ENCODE peak calls at places on chromosomes 6 and 20, in nine cellular contexts. Q is cardiac muscle cell; U is tibial artery; J is body of pancreas; R is A549; W is small intestine; N is HAP-1; L is HCT116; A is effector memory CD4-positive, alpha-beta T cell. M is an unnamed sample.
A peak's percentile ranks its signal among the peaks of the same experiment; 100 is the strongest.

GRCh38 chr6:41732601-41733348 is 2.6 kb downstream of the TFEB start:
- DNase-seq in Q (no peak), U (no peak), J (peak; percentile 36), R (no peak), W (peak; percentile 18), N (no peak), L (no peak), A (peak; percentile 52), M (peak; percentile 49)

GRCh38 chr20:1005452-1006027 is 3.4 kb upstream of the RSPO4 start:
- DNase-seq in Q (peak; percentile 36), U (no peak), J (peak; percentile 28), R (peak; percentile 59), W (peak; percentile 83), N (peak; percentile 26), L (peak; percentile 63), A (no peak), M (no peak)

GRCh38 chr6:109381007-109381746 is 1.1 kb downstream of the CD164 start:
- DNase-seq in Q (no peak), U (no peak), J (no peak), R (no peak), W (peak; percentile 64), N (peak; percentile 12), L (no peak), A (no peak), M (no peak)

GRCh38 chr20:62219992-62220665 is at the start of gene HRH3:
- DNase-seq in Q (peak; percentile 40), U (no peak), J (peak; percentile 48), R (no peak), W (peak; percentile 27), N (peak; percentile 26), L (no peak), A (peak; percentile 29), M (peak; percentile 43)

GRCh38 chr6:95576621-95577316 is 566 bp upstream of the MANEA start:
- DNase-seq in Q (peak; percentile 34), U (no peak), J (no peak), R (no peak), W (peak; percentile 26), N (peak; percentile 40), L (no peak), A (no peak), M (no peak)

GRCh38 chr6:37244430-37245310 is 12.9 kb upstream of the TBC1D22B start:
- DNase-seq in Q (peak; percentile 100), U (peak; percentile 91), J (peak; percentile 98), R (no peak), W (peak; percentile 32), N (no peak), L (no peak), A (no peak), M (no peak)

GRCh38 chr6:10431423-10432164 is 16.7 kb upstream of the TFAP2A start:
- DNase-seq in Q (no peak), U (no peak), J (no peak), R (no peak), W (no peak), N (no peak), L (no peak), A (no peak), M (no peak)

GRCh38 chr6:148819852-148820251 is 73.0 kb downstream of the UST start:
- DNase-seq in Q (no peak), U (no peak), J (no peak), R (no peak), W (no peak), N (no peak), L (no peak), A (no peak), M (no peak)

GRCh38 chr6:136706431-136706830 is 85.8 kb downstream of the MAP3K5 start:
- DNase-seq in Q (no peak), U (no peak), J (no peak), R (no peak), W (no peak), N (no peak), L (no peak), A (no peak), M (no peak)

GRCh38 chr20:43938932-43939761 is 24.5 kb downstream of the TOX2 start:
- DNase-seq in Q (peak; percentile 100), U (peak; percentile 82), J (peak; percentile 77), R (peak; percentile 54), W (no peak), N (no peak), L (no peak), A (no peak), M (no peak)

GRCh38 chr6:56268266-56268665 is 20.9 kb upstream of the COL21A1 start:
- DNase-seq in Q (no peak), U (no peak), J (no peak), R (no peak), W (no peak), N (no peak), L (no peak), A (no peak), M (no peak)

GRCh38 chr6:53641348-53641747 is 24.2 kb downstream of the KLHL31 start:
- DNase-seq in Q (no peak), U (no peak), J (no peak), R (no peak), W (no peak), N (no peak), L (no peak), A (no peak), M (no peak)

GRCh38 chr6:110341671-110342304 is 16.4 kb downstream of the METTL24 start:
- DNase-seq in Q (peak; percentile 58), U (no peak), J (no peak), R (peak; percentile 9), W (peak; percentile 19), N (no peak), L (peak; percentile 15), A (no peak), M (no peak)

GRCh38 chr20:36883972-36884535 is 8.1 kb downstream of the TLDC2 start:
- DNase-seq in Q (no peak), U (no peak), J (no peak), R (no peak), W (no peak), N (no peak), L (no peak), A (no peak), M (no peak)

GRCh38 chr6:158033751-158034702 is 52.4 kb downstream of the SYNJ2 start:
- DNase-seq in Q (peak; percentile 66), U (peak; percentile 16), J (peak; percentile 74), R (no peak), W (peak; percentile 95), N (no peak), L (no peak), A (no peak), M (no peak)

GRCh38 chr6:142925575-142926110 is 19.3 kb downstream of the HIVEP2 start:
- DNase-seq in Q (peak; percentile 89), U (no peak), J (no peak), R (no peak), W (peak; percentile 91), N (no peak), L (no peak), A (no peak), M (no peak)

GRCh38 chr6:26640806-26641205 is 18.7 kb downstream of the ZNF322 start:
- DNase-seq in Q (no peak), U (no peak), J (no peak), R (no peak), W (no peak), N (no peak), L (no peak), A (no peak), M (no peak)

GRCh38 chr6:26651382-26651781 is 8.2 kb downstream of the ZNF322 start:
- DNase-seq in Q (no peak), U (no peak), J (no peak), R (no peak), W (no peak), N (no peak), L (no peak), A (no peak), M (no peak)

DNA sequence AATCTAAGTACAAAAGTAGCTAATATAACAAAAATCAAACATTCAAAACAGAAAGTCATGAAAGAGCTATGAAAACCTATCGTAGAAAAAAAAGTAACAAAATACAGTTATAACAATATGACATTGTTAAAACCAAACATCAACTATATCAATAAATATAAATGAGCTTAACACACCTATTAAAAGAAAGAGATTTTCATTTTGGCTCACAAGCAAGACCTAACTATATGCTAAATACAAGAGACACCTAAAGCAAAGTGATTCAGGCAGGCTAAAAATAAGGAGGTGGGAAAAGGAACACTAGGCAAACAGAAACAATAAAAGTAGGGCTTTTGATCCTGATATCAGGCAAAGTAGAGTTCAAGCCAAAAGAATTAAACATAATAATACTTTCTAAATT is 13.5 kb downstream of the ZNF322 start:
- DNase-seq in Q (no peak), U (no peak), J (no peak), R (no peak), W (no peak), N (no peak), L (no peak), A (no peak), M (no peak)
- H3K9me3 ChIP-seq in Q (no peaks in the 10 kb centered on the region), U (no peaks in the 10 kb centered on the region), J (no peaks in the 10 kb centered on the region), R (peaks cover 89% of the 10 kb centered on the region), W (no peaks in the 10 kb centered on the region), N (peaks cover 5% of the 10 kb centered on the region), L (no peaks in the 10 kb centered on the region), A (no peaks in the 10 kb centered on the region), M (no peaks in the 10 kb centered on the region)

GRCh38 chr6:307065-307814 is 15.0 kb downstream of the DUSP22 start:
- DNase-seq in Q (no peak), U (peak; percentile 52), J (no peak), R (no peak), W (no peak), N (no peak), L (no peak), A (no peak), M (no peak)

GRCh38 chr6:308307-308706 is 16.0 kb downstream of the DUSP22 start:
- DNase-seq in Q (no peak), U (no peak), J (no peak), R (no peak), W (no peak), N (no peak), L (no peak), A (no peak), M (no peak)

GRCh38 chr6:305371-306206 is 13.3 kb downstream of the DUSP22 start:
- DNase-seq in Q (no peak), U (no peak), J (no peak), R (no peak), W (peak; percentile 53), N (no peak), L (no peak), A (no peak), M (no peak)

GRCh38 chr6:307874-308273 is 15.6 kb downstream of the DUSP22 start:
- DNase-seq in Q (no peak), U (no peak), J (no peak), R (no peak), W (no peak), N (no peak), L (no peak), A (no peak), M (no peak)

GRCh38 chr6:306641-307061 is 14.4 kb downstream of the DUSP22 start:
- DNase-seq in Q (no peak), U (no peak), J (no peak), R (no peak), W (peak; percentile 91), N (no peak), L (no peak), A (no peak), M (no peak)
- H3K9me3 ChIP-seq in Q (peaks cover 8% of the 10 kb centered on the region), U (no peaks in the 10 kb centered on the region), J (no peaks in the 10 kb centered on the region), R (no peaks in the 10 kb centered on the region), W (no peaks in the 10 kb centered on the region), N (peaks cover 10% of the 10 kb centered on the region), L (peaks cover 7% of the 10 kb centered on the region), A (no peaks in the 10 kb centered on the region), M (no peaks in the 10 kb centered on the region)

GRCh38 chr20:16553161-16553560 is 20.1 kb downstream of the KIF16B start:
- DNase-seq in Q (no peak), U (no peak), J (no peak), R (no peak), W (no peak), N (no peak), L (no peak), A (no peak), M (no peak)
- H3K9me3 ChIP-seq in Q (no peaks in the 10 kb centered on the region), U (no peaks in the 10 kb centered on the region), J (no peaks in the 10 kb centered on the region), R (no peaks in the 10 kb centered on the region), W (no peaks in the 10 kb centered on the region), N (no peaks in the 10 kb centered on the region), L (no peaks in the 10 kb centered on the region), A (no peaks in the 10 kb centered on the region), M (no peaks in the 10 kb centered on the region)

GRCh38 chr6:168625602-168626001 is 184.6 kb downstream of the SMOC2 start:
- DNase-seq in Q (no peak), U (no peak), J (no peak), R (no peak), W (no peak), N (no peak), L (no peak), A (no peak), M (no peak)
- H3K9me3 ChIP-seq in Q (no peaks in the 10 kb centered on the region), U (no peaks in the 10 kb centered on the region), J (no peaks in the 10 kb centered on the region), R (no peaks in the 10 kb centered on the region), W (peaks cover 2% of the 10 kb centered on the region), N (no peaks in the 10 kb centered on the region), L (no peaks in the 10 kb centered on the region), A (no peaks in the 10 kb centered on the region), M (peaks cover 2% of the 10 kb centered on the region)